ENCODE peak calls at places on chromosomes 7 and 10, in ten cellular contexts. T is memory B cell; R is activated CD8-positive, alpha-beta memory T cell treated with anti-CD3 and anti-CD28 coated beads, Interleukin-2, amount 10 ng/mL, durations not matched to agents 7 days and 5 days; W is activated naive CD8-positive, alpha-beta T cell treated with anti-CD3 and anti-CD28 coated beads, Interleukin-2, amount 50 U/mL, for 24 hours; A is activated B cell treated with CpG ODN at 0.5 μM for 24 hours; B is stimulated activated naive CD8-positive, alpha-beta T cell treated with anti-CD3 and anti-CD28 coated beads, Interleukin-15, amount 100 ng/mL, for 72 hours; C is sciatic nerve; U is Right ventricle myocardium superior; M is activated CD4-positive, alpha-beta T cell treated with anti-CD3 and anti-CD28 coated beads for 36 hours; Z is mucosa of descending colon. X is an unnamed sample.
A peak's percentile ranks its signal among the peaks of the same experiment; 100 is the strongest.

GRCh38 chr7:1899201-1899600 is 229.1 kb downstream of the ELFN1 start:
- ATAC-seq in T (no peak), R (no peak), W (no peak), A (no peak), B (no peak), C (peak; percentile 52), U (peak; percentile 6), M (no peak), Z (peak; percentile 46), X (no peak)

GRCh38 chr7:134062460-134062859 is 64.7 kb upstream of the LRGUK start:
- ATAC-seq in T (no peak), R (no peak), W (no peak), A (no peak), B (no peak), C (no peak), U (peak; percentile 96), M (no peak), Z (no peak), X (no peak)

GRCh38 chr10:131874991-131875451 is 25.8 kb upstream of the PPP2R2D start:
- ATAC-seq in T (peak; percentile 80), R (peak; percentile 63), W (peak; percentile 44), A (peak; percentile 72), B (peak; percentile 75), C (peak; percentile 65), U (peak; percentile 86), M (peak; percentile 86), Z (peak; percentile 90), X (peak; percentile 26)

GRCh38 chr7:98674461-98674860 is 57.4 kb downstream of the NPTX2 start:
- ATAC-seq in T (no peak), R (no peak), W (no peak), A (no peak), B (no peak), C (no peak), U (no peak), M (no peak), Z (no peak), X (no peak)

GRCh38 chr10:70560511-70560931 is 42.0 kb downstream of the PRF1 start:
- ATAC-seq in T (peak; percentile 68), R (no peak), W (no peak), A (no peak), B (no peak), C (no peak), U (peak; percentile 69), M (no peak), Z (no peak), X (no peak)

GRCh38 chr7:154892459-154892858 is 110.5 kb downstream of the PAXIP1 start:
- ATAC-seq in T (no peak), R (no peak), W (no peak), A (no peak), B (no peak), C (no peak), U (no peak), M (no peak), Z (peak; percentile 38), X (no peak)

GRCh38 chr7:3138206-3138605 is 94.5 kb upstream of the CARD11 start:
- ATAC-seq in T (no peak), R (no peak), W (no peak), A (no peak), B (no peak), C (no peak), U (no peak), M (no peak), Z (no peak), X (no peak)

GRCh38 chr10:28839600-28840007 is 162.3 kb downstream of the BAMBI start:
- ATAC-seq in T (no peak), R (no peak), W (no peak), A (no peak), B (no peak), C (no peak), U (peak; percentile 93), M (no peak), Z (peak; percentile 64), X (no peak)

GRCh38 chr7:149171894-149172533 is 23.3 kb upstream of the ZNF282 start:
- ATAC-seq in T (no peak), R (no peak), W (no peak), A (no peak), B (no peak), C (no peak), U (no peak), M (no peak), Z (no peak), X (no peak)

GRCh38 chr10:31912289-31912688 is 16.3 kb downstream of the ARHGAP12 start:
- ATAC-seq in T (no peak), R (no peak), W (no peak), A (no peak), B (no peak), C (no peak), U (peak; percentile 30), M (no peak), Z (peak; percentile 19), X (no peak)

GRCh38 chr7:45021604-45022296 is 21.7 kb downstream of the CCM2 start:
- ATAC-seq in T (peak; percentile 37), R (peak; percentile 75), W (peak; percentile 90), A (peak; percentile 79), B (peak; percentile 81), C (no peak), U (peak; percentile 22), M (peak; percentile 82), Z (no peak), X (peak; percentile 85)

GRCh38 chr7:25059576-25059975 is 65.5 kb downstream of the CYCS start:
- ATAC-seq in T (no peak), R (no peak), W (no peak), A (no peak), B (no peak), C (no peak), U (no peak), M (no peak), Z (no peak), X (no peak)

GRCh38 chr7:32266932-32267475 is 196.8 kb upstream of the PDE1C start:
- ATAC-seq in T (no peak), R (no peak), W (no peak), A (no peak), B (peak; percentile 18), C (no peak), U (no peak), M (no peak), Z (no peak), X (no peak)

GRCh38 chr7:124188576-124188975 is 155.7 kb upstream of the TMEM229A start:
- ATAC-seq in T (no peak), R (no peak), W (no peak), A (no peak), B (no peak), C (no peak), U (no peak), M (no peak), Z (no peak), X (no peak)

GRCh38 chr10:99743841-99744240 is 11.8 kb downstream of the CUTC start:
- ATAC-seq in T (no peak), R (no peak), W (no peak), A (no peak), B (no peak), C (no peak), U (no peak), M (peak; percentile 23), Z (peak; percentile 50), X (no peak)

GRCh38 chr10:118812393-118812740 is 57.6 kb upstream of the CACUL1 start:
- ATAC-seq in T (no peak), R (no peak), W (no peak), A (no peak), B (no peak), C (no peak), U (no peak), M (no peak), Z (no peak), X (no peak)

GRCh38 chr10:102420443-102420809 is 210 bp upstream of the FBXL15 start:
- ATAC-seq in T (peak; percentile 62), R (peak; percentile 71), W (peak; percentile 60), A (peak; percentile 73), B (peak; percentile 71), C (peak; percentile 81), U (peak; percentile 81), M (peak; percentile 69), Z (peak; percentile 64), X (peak; percentile 79)

GRCh38 chr10:51700228-51700835 is 937 bp upstream of the CSTF2T start:
- ATAC-seq in T (no peak), R (no peak), W (peak; percentile 5), A (no peak), B (no peak), C (no peak), U (peak; percentile 23), M (no peak), Z (peak; percentile 7), X (peak; percentile 44)

GRCh38 chr10:104117839-104118323 is 4.1 kb upstream of the SFR1 start:
- ATAC-seq in T (no peak), R (no peak), W (no peak), A (no peak), B (no peak), C (no peak), U (no peak), M (no peak), Z (peak; percentile 34), X (no peak)

GRCh38 chr7:5677538-5678294 is 103.7 kb downstream of the RNF216 start:
- ATAC-seq in T (peak; percentile 33), R (peak; percentile 59), W (peak; percentile 67), A (peak; percentile 41), B (peak; percentile 78), C (peak; percentile 84), U (peak; percentile 88), M (peak; percentile 63), Z (peak; percentile 72), X (peak; percentile 76)

GRCh38 chr7:54796853-54797252 is 37.8 kb upstream of the SEC61G start:
- ATAC-seq in T (no peak), R (no peak), W (no peak), A (no peak), B (no peak), C (peak; percentile 27), U (no peak), M (no peak), Z (no peak), X (no peak)

GRCh38 chr10:60917331-60918280 is 26.4 kb downstream of the RHOBTB1 start:
- ATAC-seq in T (no peak), R (no peak), W (no peak), A (no peak), B (no peak), C (no peak), U (no peak), M (no peak), Z (no peak), X (no peak)

GRCh38 chr10:124670849-124671248 is 73.3 kb downstream of the FAM53B start:
- ATAC-seq in T (no peak), R (no peak), W (peak; percentile 31), A (no peak), B (no peak), C (no peak), U (no peak), M (peak; percentile 48), Z (peak; percentile 19), X (no peak)

GRCh38 chr10:117424789-117425649 is 49.8 kb upstream of the PDZD8 start:
- ATAC-seq in T (no peak), R (no peak), W (no peak), A (no peak), B (no peak), C (no peak), U (no peak), M (no peak), Z (no peak), X (no peak)

GRCh38 chr7:48298779-48299178 is 127.5 kb downstream of the ABCA13 start:
- ATAC-seq in T (no peak), R (peak; percentile 89), W (peak; percentile 95), A (no peak), B (peak; percentile 84), C (no peak), U (no peak), M (peak; percentile 98), Z (no peak), X (peak; percentile 96)

GRCh38 chr7:105205592-105206211 is 183.0 kb downstream of the SRPK2 start:
- ATAC-seq in T (no peak), R (peak; percentile 53), W (peak; percentile 82), A (no peak), B (peak; percentile 81), C (no peak), U (no peak), M (peak; percentile 81), Z (no peak), X (peak; percentile 92)

GRCh38 chr10:8325417-8325980 is 271.0 kb downstream of the GATA3 start:
- ATAC-seq in T (no peak), R (peak; percentile 66), W (peak; percentile 92), A (no peak), B (peak; percentile 62), C (no peak), U (no peak), M (peak; percentile 86), Z (no peak), X (peak; percentile 91)

GRCh38 chr10:111231779-111232178 is 154.9 kb downstream of the ADRA2A start:
- ATAC-seq in T (no peak), R (no peak), W (no peak), A (no peak), B (no peak), C (no peak), U (no peak), M (no peak), Z (no peak), X (no peak)